ENCODE peak calls at places on chromosomes 11 and 22, in nine cellular contexts. One of them, this sample, is unnamed.

GRCh38 chr11:121226415-121227263 is 65.9 kb upstream of the SC5D start:
- DNase-seq in pancreas: no peak
- DNase-seq in midbrain: no peak
- DNase-seq in activated naive CD4-positive, alpha-beta T cell: no peak
- DNase-seq in stimulated activated CD4-positive, alpha-beta T cell treated with anti-CD3 and anti-CD28 coated beads, TNF-alpha, amount 100 ng/mL, for 4 hours: no peak
- DNase-seq in CD4-positive, alpha-beta T cell: no peak
- DNase-seq in HTR-8/SVneo: no peak
- DNase-seq in brain microvascular endothelial cell: no peak
- DNase-seq in NCI-H187: no peak
- DNase-seq in this sample: no peak

GRCh38 chr11:93054279-93054678 is 84.8 kb downstream of the MTNR1B start:
- DNase-seq in CD4-positive, alpha-beta T cell: no peak
- DNase-seq in brain microvascular endothelial cell: peak; percentile 11
- DNase-seq in HTR-8/SVneo: no peak
- DNase-seq in midbrain: no peak
- DNase-seq in activated naive CD4-positive, alpha-beta T cell: no peak
- DNase-seq in pancreas: no peak
- DNase-seq in stimulated activated CD4-positive, alpha-beta T cell treated with anti-CD3 and anti-CD28 coated beads, TNF-alpha, amount 100 ng/mL, for 4 hours: no peak
- DNase-seq in NCI-H187: no peak
- DNase-seq in this sample: no peak

GRCh38 chr11:126963115-126963514 is 37.5 kb downstream of the KIRREL3 start:
- DNase-seq in stimulated activated CD4-positive, alpha-beta T cell treated with anti-CD3 and anti-CD28 coated beads, TNF-alpha, amount 100 ng/mL, for 4 hours: no peak
- DNase-seq in activated naive CD4-positive, alpha-beta T cell: no peak
- DNase-seq in CD4-positive, alpha-beta T cell: no peak
- DNase-seq in NCI-H187: no peak
- DNase-seq in brain microvascular endothelial cell: no peak
- DNase-seq in midbrain: no peak
- DNase-seq in pancreas: no peak
- DNase-seq in HTR-8/SVneo: no peak
- DNase-seq in this sample: no peak

GRCh38 chr11:487571-488021 is 19.4 kb downstream of the RNH1 start:
- DNase-seq in activated naive CD4-positive, alpha-beta T cell: no peak
- DNase-seq in midbrain: no peak
- DNase-seq in NCI-H187: no peak
- DNase-seq in CD4-positive, alpha-beta T cell: no peak
- DNase-seq in brain microvascular endothelial cell: no peak
- DNase-seq in stimulated activated CD4-positive, alpha-beta T cell treated with anti-CD3 and anti-CD28 coated beads, TNF-alpha, amount 100 ng/mL, for 4 hours: no peak
- DNase-seq in pancreas: peak; percentile 51
- DNase-seq in HTR-8/SVneo: no peak
- DNase-seq in this sample: peak; percentile 42

GRCh38 chr11:43779306-43779705 is 98.8 kb downstream of the HSD17B12 start:
- DNase-seq in activated naive CD4-positive, alpha-beta T cell: no peak
- DNase-seq in NCI-H187: no peak
- DNase-seq in stimulated activated CD4-positive, alpha-beta T cell treated with anti-CD3 and anti-CD28 coated beads, TNF-alpha, amount 100 ng/mL, for 4 hours: no peak
- DNase-seq in brain microvascular endothelial cell: no peak
- DNase-seq in CD4-positive, alpha-beta T cell: no peak
- DNase-seq in midbrain: no peak
- DNase-seq in pancreas: no peak
- DNase-seq in HTR-8/SVneo: no peak
- DNase-seq in this sample: no peak

GRCh38 chr11:122803306-122803705 is 35.0 kb upstream of the CRTAM start:
- DNase-seq in brain microvascular endothelial cell: peak; percentile 64
- DNase-seq in HTR-8/SVneo: peak; percentile 50
- DNase-seq in midbrain: no peak
- DNase-seq in activated naive CD4-positive, alpha-beta T cell: no peak
- DNase-seq in CD4-positive, alpha-beta T cell: no peak
- DNase-seq in pancreas: no peak
- DNase-seq in stimulated activated CD4-positive, alpha-beta T cell treated with anti-CD3 and anti-CD28 coated beads, TNF-alpha, amount 100 ng/mL, for 4 hours: no peak
- DNase-seq in NCI-H187: no peak
- DNase-seq in this sample: no peak

GRCh38 chr11:10459029-10459970 is 4.2 kb downstream of the AMPD3 start:
- DNase-seq in activated naive CD4-positive, alpha-beta T cell: no peak
- DNase-seq in stimulated activated CD4-positive, alpha-beta T cell treated with anti-CD3 and anti-CD28 coated beads, TNF-alpha, amount 100 ng/mL, for 4 hours: peak; percentile 47
- DNase-seq in HTR-8/SVneo: no peak
- DNase-seq in NCI-H187: peak; percentile 25
- DNase-seq in pancreas: no peak
- DNase-seq in midbrain: peak; percentile 20
- DNase-seq in brain microvascular endothelial cell: no peak
- DNase-seq in CD4-positive, alpha-beta T cell: peak; percentile 63
- DNase-seq in this sample: no peak

GRCh38 chr11:34356576-34356917 is 1.3 kb downstream of the ABTB2 start:
- DNase-seq in stimulated activated CD4-positive, alpha-beta T cell treated with anti-CD3 and anti-CD28 coated beads, TNF-alpha, amount 100 ng/mL, for 4 hours: no peak
- DNase-seq in brain microvascular endothelial cell: peak; percentile 39
- DNase-seq in midbrain: no peak
- DNase-seq in HTR-8/SVneo: no peak
- DNase-seq in activated naive CD4-positive, alpha-beta T cell: no peak
- DNase-seq in CD4-positive, alpha-beta T cell: no peak
- DNase-seq in NCI-H187: no peak
- DNase-seq in pancreas: no peak
- DNase-seq in this sample: no peak

GRCh38 chr22:50569896-50570535 is 7.3 kb upstream of the SYCE3 start:
- DNase-seq in pancreas: no peak
- DNase-seq in midbrain: no peak
- DNase-seq in NCI-H187: no peak
- DNase-seq in activated naive CD4-positive, alpha-beta T cell: no peak
- DNase-seq in CD4-positive, alpha-beta T cell: no peak
- DNase-seq in brain microvascular endothelial cell: no peak
- DNase-seq in stimulated activated CD4-positive, alpha-beta T cell treated with anti-CD3 and anti-CD28 coated beads, TNF-alpha, amount 100 ng/mL, for 4 hours: no peak
- DNase-seq in HTR-8/SVneo: no peak
- DNase-seq in this sample: no peak

GRCh38 chr22:45996241-45997076 is 19.5 kb upstream of the WNT7B start:
- DNase-seq in midbrain: no peak
- DNase-seq in pancreas: peak; percentile 66
- DNase-seq in activated naive CD4-positive, alpha-beta T cell: no peak
- DNase-seq in HTR-8/SVneo: no peak
- DNase-seq in stimulated activated CD4-positive, alpha-beta T cell treated with anti-CD3 and anti-CD28 coated beads, TNF-alpha, amount 100 ng/mL, for 4 hours: no peak
- DNase-seq in NCI-H187: no peak
- DNase-seq in brain microvascular endothelial cell: peak; percentile 65
- DNase-seq in CD4-positive, alpha-beta T cell: no peak
- DNase-seq in this sample: no peak

GRCh38 chr11:55357560-55358184 is 10.1 kb upstream of the OR4A15 start:
- DNase-seq in NCI-H187: no peak
- DNase-seq in HTR-8/SVneo: no peak
- DNase-seq in stimulated activated CD4-positive, alpha-beta T cell treated with anti-CD3 and anti-CD28 coated beads, TNF-alpha, amount 100 ng/mL, for 4 hours: no peak
- DNase-seq in midbrain: no peak
- DNase-seq in activated naive CD4-positive, alpha-beta T cell: no peak
- DNase-seq in brain microvascular endothelial cell: no peak
- DNase-seq in CD4-positive, alpha-beta T cell: no peak
- DNase-seq in pancreas: no peak
- DNase-seq in this sample: no peak

GRCh38 chr11:117752721-117753237 is 44.2 kb downstream of the DSCAML1 start:
- DNase-seq in HTR-8/SVneo: no peak
- DNase-seq in brain microvascular endothelial cell: no peak
- DNase-seq in pancreas: peak; percentile 35
- DNase-seq in midbrain: no peak
- DNase-seq in CD4-positive, alpha-beta T cell: no peak
- DNase-seq in NCI-H187: no peak
- DNase-seq in activated naive CD4-positive, alpha-beta T cell: no peak
- DNase-seq in stimulated activated CD4-positive, alpha-beta T cell treated with anti-CD3 and anti-CD28 coated beads, TNF-alpha, amount 100 ng/mL, for 4 hours: no peak
- DNase-seq in this sample: no peak

GRCh38 chr22:37806409-37807338 is 1.1 kb upstream of the GCAT start:
- DNase-seq in pancreas: no peak
- DNase-seq in midbrain: no peak
- DNase-seq in brain microvascular endothelial cell: no peak
- DNase-seq in activated naive CD4-positive, alpha-beta T cell: no peak
- DNase-seq in CD4-positive, alpha-beta T cell: no peak
- DNase-seq in stimulated activated CD4-positive, alpha-beta T cell treated with anti-CD3 and anti-CD28 coated beads, TNF-alpha, amount 100 ng/mL, for 4 hours: no peak
- DNase-seq in HTR-8/SVneo: no peak
- DNase-seq in NCI-H187: no peak
- DNase-seq in this sample: no peak

GRCh38 chr11:104534268-104534667 is 364.0 kb downstream of the CASP12 start:
- DNase-seq in midbrain: no peak
- DNase-seq in pancreas: no peak
- DNase-seq in brain microvascular endothelial cell: peak; percentile 79
- DNase-seq in CD4-positive, alpha-beta T cell: no peak
- DNase-seq in HTR-8/SVneo: peak; percentile 25
- DNase-seq in activated naive CD4-positive, alpha-beta T cell: no peak
- DNase-seq in stimulated activated CD4-positive, alpha-beta T cell treated with anti-CD3 and anti-CD28 coated beads, TNF-alpha, amount 100 ng/mL, for 4 hours: no peak
- DNase-seq in NCI-H187: no peak
- DNase-seq in this sample: no peak

GRCh38 chr11:46416656-46417055 is 25.1 kb upstream of the CHRM4 start:
- DNase-seq in activated naive CD4-positive, alpha-beta T cell: no peak
- DNase-seq in midbrain: no peak
- DNase-seq in stimulated activated CD4-positive, alpha-beta T cell treated with anti-CD3 and anti-CD28 coated beads, TNF-alpha, amount 100 ng/mL, for 4 hours: no peak
- DNase-seq in brain microvascular endothelial cell: no peak
- DNase-seq in CD4-positive, alpha-beta T cell: no peak
- DNase-seq in NCI-H187: no peak
- DNase-seq in HTR-8/SVneo: no peak
- DNase-seq in pancreas: no peak
- DNase-seq in this sample: no peak

GRCh38 chr11:68214173-68215086 is 1.3 kb upstream of the KMT5B start:
- DNase-seq in brain microvascular endothelial cell: peak; percentile 3
- DNase-seq in NCI-H187: no peak
- DNase-seq in CD4-positive, alpha-beta T cell: no peak
- DNase-seq in pancreas: peak; percentile 75
- DNase-seq in stimulated activated CD4-positive, alpha-beta T cell treated with anti-CD3 and anti-CD28 coated beads, TNF-alpha, amount 100 ng/mL, for 4 hours: no peak
- DNase-seq in activated naive CD4-positive, alpha-beta T cell: no peak
- DNase-seq in HTR-8/SVneo: peak; percentile 34
- DNase-seq in midbrain: no peak
- DNase-seq in this sample: peak; percentile 41

GRCh38 chr22:20187777-20188566 is 37.1 kb upstream of the CCDC188 start:
- DNase-seq in pancreas: no peak
- DNase-seq in brain microvascular endothelial cell: no peak
- DNase-seq in midbrain: no peak
- DNase-seq in activated naive CD4-positive, alpha-beta T cell: no peak
- DNase-seq in NCI-H187: no peak
- DNase-seq in HTR-8/SVneo: no peak
- DNase-seq in CD4-positive, alpha-beta T cell: no peak
- DNase-seq in stimulated activated CD4-positive, alpha-beta T cell treated with anti-CD3 and anti-CD28 coated beads, TNF-alpha, amount 100 ng/mL, for 4 hours: no peak
- DNase-seq in this sample: no peak

GRCh38 chr11:27599217-27599616 is 92.6 kb upstream of the LIN7C start:
- DNase-seq in stimulated activated CD4-positive, alpha-beta T cell treated with anti-CD3 and anti-CD28 coated beads, TNF-alpha, amount 100 ng/mL, for 4 hours: no peak
- DNase-seq in NCI-H187: no peak
- DNase-seq in HTR-8/SVneo: no peak
- DNase-seq in activated naive CD4-positive, alpha-beta T cell: no peak
- DNase-seq in pancreas: no peak
- DNase-seq in CD4-positive, alpha-beta T cell: no peak
- DNase-seq in brain microvascular endothelial cell: no peak
- DNase-seq in midbrain: no peak
- DNase-seq in this sample: no peak

GRCh38 chr11:103013426-103013825 is 57.9 kb upstream of the MMP13 start:
- DNase-seq in stimulated activated CD4-positive, alpha-beta T cell treated with anti-CD3 and anti-CD28 coated beads, TNF-alpha, amount 100 ng/mL, for 4 hours: no peak
- DNase-seq in midbrain: no peak
- DNase-seq in NCI-H187: no peak
- DNase-seq in CD4-positive, alpha-beta T cell: no peak
- DNase-seq in HTR-8/SVneo: no peak
- DNase-seq in activated naive CD4-positive, alpha-beta T cell: no peak
- DNase-seq in pancreas: no peak
- DNase-seq in brain microvascular endothelial cell: no peak
- DNase-seq in this sample: no peak

GRCh38 chr11:46711288-46711687 is 7.7 kb upstream of the F2 start:
- DNase-seq in brain microvascular endothelial cell: peak; percentile 17
- DNase-seq in stimulated activated CD4-positive, alpha-beta T cell treated with anti-CD3 and anti-CD28 coated beads, TNF-alpha, amount 100 ng/mL, for 4 hours: no peak
- DNase-seq in CD4-positive, alpha-beta T cell: no peak
- DNase-seq in midbrain: no peak
- DNase-seq in activated naive CD4-positive, alpha-beta T cell: no peak
- DNase-seq in HTR-8/SVneo: no peak
- DNase-seq in NCI-H187: no peak
- DNase-seq in pancreas: no peak
- DNase-seq in this sample: no peak

GRCh38 chr11:9362393-9362863 is 22.0 kb upstream of the IPO7 start:
- DNase-seq in pancreas: no peak
- DNase-seq in midbrain: no peak
- DNase-seq in HTR-8/SVneo: no peak
- DNase-seq in stimulated activated CD4-positive, alpha-beta T cell treated with anti-CD3 and anti-CD28 coated beads, TNF-alpha, amount 100 ng/mL, for 4 hours: no peak
- DNase-seq in CD4-positive, alpha-beta T cell: no peak
- DNase-seq in brain microvascular endothelial cell: no peak
- DNase-seq in activated naive CD4-positive, alpha-beta T cell: no peak
- DNase-seq in NCI-H187: no peak
- DNase-seq in this sample: no peak

GRCh38 chr22:28899199-28899853 is 16.0 kb downstream of the ZNRF3 start:
- DNase-seq in NCI-H187: no peak
- DNase-seq in HTR-8/SVneo: no peak
- DNase-seq in pancreas: no peak
- DNase-seq in activated naive CD4-positive, alpha-beta T cell: no peak
- DNase-seq in brain microvascular endothelial cell: no peak
- DNase-seq in stimulated activated CD4-positive, alpha-beta T cell treated with anti-CD3 and anti-CD28 coated beads, TNF-alpha, amount 100 ng/mL, for 4 hours: no peak
- DNase-seq in CD4-positive, alpha-beta T cell: peak; percentile 10
- DNase-seq in midbrain: no peak
- DNase-seq in this sample: no peak

GRCh38 chr11:118321386-118322082 is 17.0 kb downstream of the CD3E start:
- DNase-seq in brain microvascular endothelial cell: no peak
- DNase-seq in HTR-8/SVneo: no peak
- DNase-seq in CD4-positive, alpha-beta T cell: no peak
- DNase-seq in midbrain: no peak
- DNase-seq in NCI-H187: no peak
- DNase-seq in activated naive CD4-positive, alpha-beta T cell: no peak
- DNase-seq in stimulated activated CD4-positive, alpha-beta T cell treated with anti-CD3 and anti-CD28 coated beads, TNF-alpha, amount 100 ng/mL, for 4 hours: no peak
- DNase-seq in pancreas: no peak
- DNase-seq in this sample: no peak

GRCh38 chr11:111299111-111300026 is 1.0 kb downstream of the POU2AF3 start:
- DNase-seq in NCI-H187: no peak
- DNase-seq in brain microvascular endothelial cell: peak; percentile 11
- DNase-seq in midbrain: peak; percentile 40
- DNase-seq in pancreas: peak; percentile 90
- DNase-seq in CD4-positive, alpha-beta T cell: no peak
- DNase-seq in stimulated activated CD4-positive, alpha-beta T cell treated with anti-CD3 and anti-CD28 coated beads, TNF-alpha, amount 100 ng/mL, for 4 hours: no peak
- DNase-seq in activated naive CD4-positive, alpha-beta T cell: no peak
- DNase-seq in HTR-8/SVneo: peak; percentile 84
- DNase-seq in this sample: peak; percentile 86

GRCh38 chr11:19571906-19572305 is 140.7 kb upstream of the NAV2 start:
- DNase-seq in HTR-8/SVneo: no peak
- DNase-seq in activated naive CD4-positive, alpha-beta T cell: no peak
- DNase-seq in NCI-H187: no peak
- DNase-seq in brain microvascular endothelial cell: no peak
- DNase-seq in pancreas: no peak
- DNase-seq in midbrain: no peak
- DNase-seq in stimulated activated CD4-positive, alpha-beta T cell treated with anti-CD3 and anti-CD28 coated beads, TNF-alpha, amount 100 ng/mL, for 4 hours: no peak
- DNase-seq in CD4-positive, alpha-beta T cell: no peak
- DNase-seq in this sample: no peak

GRCh38 chr11:46215208-46215931 is 62.1 kb upstream of the CREB3L1 start:
- DNase-seq in CD4-positive, alpha-beta T cell: no peak
- DNase-seq in activated naive CD4-positive, alpha-beta T cell: no peak
- DNase-seq in NCI-H187: no peak
- DNase-seq in brain microvascular endothelial cell: no peak
- DNase-seq in pancreas: no peak
- DNase-seq in stimulated activated CD4-positive, alpha-beta T cell treated with anti-CD3 and anti-CD28 coated beads, TNF-alpha, amount 100 ng/mL, for 4 hours: no peak
- DNase-seq in midbrain: no peak
- DNase-seq in HTR-8/SVneo: no peak
- DNase-seq in this sample: no peak

GRCh38 chr11:67033661-67034166 is 10.8 kb downstream of the SYT12 start:
- DNase-seq in brain microvascular endothelial cell: peak; percentile 94
- DNase-seq in stimulated activated CD4-positive, alpha-beta T cell treated with anti-CD3 and anti-CD28 coated beads, TNF-alpha, amount 100 ng/mL, for 4 hours: no peak
- DNase-seq in NCI-H187: no peak
- DNase-seq in CD4-positive, alpha-beta T cell: no peak
- DNase-seq in activated naive CD4-positive, alpha-beta T cell: no peak
- DNase-seq in midbrain: peak; percentile 40
- DNase-seq in pancreas: no peak
- DNase-seq in HTR-8/SVneo: peak; percentile 75
- DNase-seq in this sample: no peak

GRCh38 chr11:7348432-7349298 is 97.0 kb downstream of the SYT9 start:
- DNase-seq in brain microvascular endothelial cell: no peak
- DNase-seq in CD4-positive, alpha-beta T cell: no peak
- DNase-seq in NCI-H187: peak; percentile 17
- DNase-seq in activated naive CD4-positive, alpha-beta T cell: no peak
- DNase-seq in stimulated activated CD4-positive, alpha-beta T cell treated with anti-CD3 and anti-CD28 coated beads, TNF-alpha, amount 100 ng/mL, for 4 hours: no peak
- DNase-seq in HTR-8/SVneo: no peak
- DNase-seq in pancreas: no peak
- DNase-seq in midbrain: no peak
- DNase-seq in this sample: no peak

GRCh38 chr22:35349704-35350538 is 31.0 kb upstream of the HMOX1 start:
- DNase-seq in activated naive CD4-positive, alpha-beta T cell: no peak
- DNase-seq in midbrain: no peak
- DNase-seq in HTR-8/SVneo: no peak
- DNase-seq in CD4-positive, alpha-beta T cell: no peak
- DNase-seq in NCI-H187: no peak
- DNase-seq in stimulated activated CD4-positive, alpha-beta T cell treated with anti-CD3 and anti-CD28 coated beads, TNF-alpha, amount 100 ng/mL, for 4 hours: no peak
- DNase-seq in brain microvascular endothelial cell: no peak
- DNase-seq in pancreas: no peak
- DNase-seq in this sample: no peak

This sample was measured in 8988T.